ENCODE peak calls at places on chromosomes 2 and 18, in six cellular contexts. X is heart right ventricle, F is body of pancreas, W is foreskin fibroblast, J is astrocyte of the spinal cord, V is cardiac muscle cell. T is an unnamed sample.

GRCh38 chr2:119691651-119692245 is 12.7 kb downstream of the TMEM177 start:
- DNase-seq in X (no peak), F (no peak), W (no peak), J (no peak), V (no peak), T (no peak)

GRCh38 chr2:2845267-2845666 is 514.2 kb upstream of the MYT1L start:
- DNase-seq in X (no peak), F (no peak), W (no peak), J (no peak), V (no peak), T (no peak)

GRCh38 chr2:189439342-189439741 is 1.9 kb upstream of the WDR75 start:
- DNase-seq in X (no peak), F (no peak), W (no peak), J (no peak), V (no peak), T (no peak)

GRCh38 chr2:54148391-54148790 is 33.0 kb downstream of the ACYP2 start:
- DNase-seq in X (no peak), F (no peak), W (no peak), J (no peak), V (no peak), T (no peak)

GRCh38 chr2:183037660-183038340 is 457 bp downstream of the NCKAP1 start:
- DNase-seq in X (peak; percentile 51), F (no peak), W (peak; percentile 31), J (no peak), V (no peak), T (peak; percentile 63)

GRCh38 chr2:127525692-127526141 is 572 bp downstream of the IWS1 start:
- DNase-seq in X (no peak), F (no peak), W (no peak), J (peak; percentile 56), V (peak; percentile 63), T (peak; percentile 54)

GRCh38 chr2:221282386-221282785 is 289.7 kb downstream of the EPHA4 start:
- DNase-seq in X (no peak), F (peak; percentile 44), W (no peak), J (no peak), V (no peak), T (no peak)

GRCh38 chr18:10560457-10561045 is 34.7 kb downstream of the NAPG start:
- DNase-seq in X (peak; percentile 76), F (peak; percentile 76), W (peak; percentile 58), J (peak; percentile 72), V (peak; percentile 86), T (peak; percentile 83)

GRCh38 chr2:152548111-152548875 is 169.0 kb downstream of the PRPF40A start:
- DNase-seq in X (no peak), F (peak; percentile 30), W (no peak), J (no peak), V (no peak), T (no peak)

GRCh38 chr2:233638836-233639235 is 2.6 kb downstream of the UGT1A10 start:
- DNase-seq in X (no peak), F (no peak), W (no peak), J (no peak), V (no peak), T (peak; percentile 24)

GRCh38 chr2:224175010-224175409 is 135.9 kb upstream of the SERPINE2 start:
- DNase-seq in X (no peak), F (no peak), W (no peak), J (no peak), V (no peak), T (no peak)

GRCh38 chr2:130390460-130391057 is 34.7 kb downstream of the PTPN18 start:
- DNase-seq in X (peak; percentile 36), F (peak; percentile 69), W (no peak), J (no peak), V (no peak), T (peak; percentile 69)

GRCh38 chr18:43620936-43621335 is 343.6 kb upstream of the SYT4 start:
- DNase-seq in X (no peak), F (no peak), W (peak; percentile 2), J (peak; percentile 22), V (peak; percentile 45), T (peak; percentile 16)

GRCh38 chr2:209426432-209426831 is 2.6 kb downstream of the MAP2 start:
- DNase-seq in X (no peak), F (peak; percentile 24), W (no peak), J (peak; percentile 69), V (no peak), T (no peak)

GRCh38 chr2:152453129-152453642 is 118.2 kb downstream of the FMNL2 start:
- DNase-seq in X (no peak), F (no peak), W (no peak), J (no peak), V (no peak), T (no peak)

GRCh38 chr2:140567734-140568133 is 1563.1 kb downstream of the LRP1B start:
- DNase-seq in X (no peak), F (no peak), W (peak; percentile 30), J (peak; percentile 22), V (peak; percentile 9), T (no peak)

GRCh38 chr2:149561309-149561926 is 26.2 kb downstream of the MMADHC start:
- DNase-seq in X (no peak), F (peak; percentile 30), W (no peak), J (peak; percentile 48), V (peak; percentile 55), T (peak; percentile 58)

GRCh38 chr2:186757009-186757408 is 63.1 kb downstream of the FAM171B start:
- DNase-seq in X (no peak), F (no peak), W (no peak), J (no peak), V (no peak), T (no peak)

GRCh38 chr2:37585982-37586621 is 85.3 kb downstream of the CDC42EP3 start:
- DNase-seq in X (no peak), F (no peak), W (peak; percentile 92), J (peak; percentile 94), V (peak; percentile 76), T (peak; percentile 87)

GRCh38 chr2:47602996-47603395 is 179.9 kb upstream of the MSH6 start:
- DNase-seq in X (no peak), F (no peak), W (peak; percentile 40), J (no peak), V (peak; percentile 43), T (no peak)

GRCh38 chr2:163348843-163349395 is 386.9 kb downstream of the FIGN start:
- DNase-seq in X (peak; percentile 4), F (no peak), W (peak; percentile 79), J (peak; percentile 53), V (peak; percentile 84), T (no peak)

GRCh38 chr2:108926561-108927380 is 62.2 kb downstream of the EDAR start:
- DNase-seq in X (no peak), F (no peak), W (no peak), J (no peak), V (no peak), T (no peak)

GRCh38 chr2:145484443-145485086 is 964.6 kb upstream of the ZEB2 start:
- DNase-seq in X (no peak), F (no peak), W (peak; percentile 78), J (peak; percentile 73), V (peak; percentile 68), T (no peak)

GRCh38 chr2:79512442-79513401 is at the start of gene CTNNA2:
- DNase-seq in X (peak; percentile 3), F (peak; percentile 72), W (no peak), J (peak; percentile 5), V (peak; percentile 20), T (no peak)

GRCh38 chr2:29100564-29100963 is 14.7 kb upstream of the CLIP4 start:
- DNase-seq in X (no peak), F (no peak), W (no peak), J (no peak), V (no peak), T (no peak)

GRCh38 chr2:34332813-34333212 is 733.7 kb upstream of the FAM98A start:
- DNase-seq in X (no peak), F (no peak), W (no peak), J (no peak), V (no peak), T (no peak)
- TF ChIP-seq CTCF in X (no peak), F (no peak), W (no peak), J (no peak), V (no peak), T (no peak)

GRCh38 chr18:36129300-36130038 is at the start of the genes ELP2 and SLC39A6:
- DNase-seq in X (peak; percentile 95), F (peak; percentile 96), W (peak; percentile 93), J (peak; percentile 95), V (peak; percentile 97), T (peak; percentile 97)

GRCh38 chr18:36130883-36131653 is 1.4 kb downstream of the ELP2 start:
- DNase-seq in X (no peak), F (no peak), W (no peak), J (no peak), V (no peak), T (no peak)

GRCh38 chr18:36132756-36133155 is 3.1 kb downstream of the ELP2 start:
- DNase-seq in X (no peak), F (no peak), W (no peak), J (no peak), V (no peak), T (no peak)

GRCh38 chr18:36130039-36130831 is 536 bp downstream of the ELP2 start:
- DNase-seq in X (no peak), F (no peak), W (no peak), J (no peak), V (no peak), T (peak; percentile 34)

GRCh38 chr18:36131692-36132483 is 2.2 kb downstream of the ELP2 start:
- DNase-seq in X (no peak), F (no peak), W (no peak), J (no peak), V (no peak), T (no peak)
- H3K4me3 ChIP-seq in X (no peak overlapping the region), F (no peak overlapping the region), W (no peak overlapping the region), J (no peak overlapping the region), V (no peak overlapping the region), T (no peak overlapping the region)

GRCh38 chr2:23622966-23623665 is 238.1 kb downstream of the KLHL29 start:
- DNase-seq in X (no peak), F (no peak), W (no peak), J (no peak), V (no peak), T (no peak)

GRCh38 chr2:23622466-23622865 is 237.5 kb downstream of the KLHL29 start:
- DNase-seq in X (no peak), F (no peak), W (no peak), J (no peak), V (no peak), T (no peak)

GRCh38 chr2:23625726-23626125 is 240.7 kb downstream of the KLHL29 start:
- DNase-seq in X (no peak), F (no peak), W (no peak), J (no peak), V (no peak), T (no peak)

GRCh38 chr2:23624915-23625314 is 239.9 kb downstream of the KLHL29 start:
- DNase-seq in X (no peak), F (no peak), W (no peak), J (no peak), V (no peak), T (no peak)

DNA sequence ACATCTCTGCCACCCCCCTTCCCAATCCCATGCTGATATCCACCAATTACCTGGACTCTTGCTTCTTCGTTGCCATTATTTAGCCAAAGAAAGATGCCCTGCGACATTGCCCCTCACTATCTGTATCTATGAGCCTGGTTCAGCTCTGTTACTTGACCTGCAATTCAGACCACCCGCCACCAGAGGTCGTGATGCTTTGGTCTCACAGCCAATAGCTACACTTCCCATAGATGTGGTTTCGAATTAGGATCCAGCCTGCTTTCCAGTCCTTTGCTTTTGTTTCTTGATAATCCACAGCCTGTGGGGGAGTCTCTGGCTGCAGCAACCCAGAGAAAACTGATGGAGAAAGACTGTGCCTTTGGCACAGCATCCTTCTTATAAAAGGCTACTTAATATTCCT is 239.4 kb downstream of the KLHL29 start:
- DNase-seq in X (no peak), F (no peak), W (no peak), J (no peak), V (peak; percentile 3), T (peak; percentile 24)
- TF ChIP-seq CTCF in X (peak; percentile 15), F (no peak), W (peak; percentile 39), J (peak; percentile 55), V (peak; percentile 54), T (peak; percentile 52)

GRCh38 chr2:129133692-129134641 is 815.3 kb upstream of the HS6ST1 start:
- DNase-seq in X (no peak), F (no peak), W (no peak), J (no peak), V (peak; percentile 23), T (no peak)
- H3K4me3 ChIP-seq in X (no peak overlapping the region), F (no peak overlapping the region), W (no peak overlapping the region), J (no peak overlapping the region), V (no peak overlapping the region), T (no peak overlapping the region)

T was measured in GM12865.